ENCODE peak calls at places on chromosomes 5 and 9, in four cellular contexts. A is sciatic nerve, Y is NCI-H2171 treated with DMSO at 0.1 percent for 48 hours, B is GM12892. M is an unnamed sample.

GRCh38 chr9:34413229-34413852 is 36.6 kb upstream of the MYORG start:
- DNase-seq in A (peak), Y (no peak), B (no peak), M (no peak)

GRCh38 chr9:135222991-135223760 is 135.7 kb downstream of the OLFM1 start:
- DNase-seq in B (no peak), A (no peak), Y (peak), M (no peak)

GRCh38 chr5:169512385-169512784 is 71.2 kb upstream of the SPDL1 start:
- DNase-seq in B (no peak), A (no peak), Y (no peak), M (no peak)

GRCh38 chr9:107866912-107867311 is 377.3 kb upstream of the KLF4 start:
- DNase-seq in Y (no peak), B (no peak), A (no peak), M (no peak)

GRCh38 chr5:14735944-14736343 is 71.4 kb downstream of the OTULIN start:
- DNase-seq in Y (no peak), B (no peak), A (no peak), M (no peak)

GRCh38 chr5:78647411-78647818 is 1.2 kb downstream of the LHFPL2 start:
- DNase-seq in A (no peak), Y (no peak), B (peak), M (no peak)

GRCh38 chr5:158174918-158175663 is 316.1 kb upstream of the CLINT1 start:
- DNase-seq in A (peak), B (peak), Y (peak), M (no peak)

GRCh38 chr5:123199527-123199926 is 110.5 kb downstream of the PRDM6 start:
- DNase-seq in B (no peak), A (no peak), Y (no peak), M (no peak)

GRCh38 chr9:33742519-33742918 is 52.8 kb upstream of the PRSS3 start:
- DNase-seq in B (no peak), Y (no peak), A (no peak), M (no peak)

GRCh38 chr9:134676886-134677285 is 35.3 kb downstream of the COL5A1 start:
- DNase-seq in A (no peak), Y (no peak), B (no peak), M (no peak)

GRCh38 chr5:117590944-117591343 is 1016.3 kb upstream of the SEMA6A start:
- DNase-seq in A (no peak), B (no peak), Y (peak), M (no peak)

GRCh38 chr5:34690301-34690700 is 34.2 kb downstream of the RAI14 start:
- DNase-seq in A (no peak), Y (no peak), B (no peak), M (no peak)

GRCh38 chr9:36781532-36781931 is 208.8 kb downstream of the MELK start:
- DNase-seq in A (no peak), B (no peak), Y (no peak), M (no peak)

GRCh38 chr5:73312146-73312871 is 136.3 kb downstream of the FOXD1 start:
- DNase-seq in Y (no peak), A (peak), B (no peak), M (no peak)

GRCh38 chr5:14277407-14278320 is 134.5 kb downstream of the TRIO start:
- DNase-seq in B (no peak), A (no peak), Y (peak), M (no peak)

GRCh38 chr9:137305060-137305787 is 3.2 kb upstream of the NRARP start:
- DNase-seq in B (no peak), Y (peak), A (peak), M (no peak)

GRCh38 chr9:32782476-32783167 is 718 bp upstream of the TMEM215 start:
- DNase-seq in A (no peak), Y (peak), B (no peak), M (no peak)

GRCh38 chr5:175542232-175542965 is 64.0 kb downstream of the SFXN1 start:
- DNase-seq in Y (peak), A (no peak), B (no peak), M (no peak)

GRCh38 chr9:89848060-89849040 is 243.5 kb downstream of the GADD45G start:
- DNase-seq in A (no peak), Y (no peak), B (no peak), M (no peak)

GRCh38 chr5:81235287-81236072 is 2.4 kb downstream of the CKMT2 start:
- DNase-seq in B (no peak), Y (no peak), A (no peak), M (no peak)

GRCh38 chr9:126482361-126483044 is 131.2 kb upstream of the LMX1B start:
- DNase-seq in B (no peak), Y (no peak), A (no peak), M (no peak)

GRCh38 chr5:63053019-63053638 is 474.5 kb downstream of the LRRC70 start:
- DNase-seq in A (no peak), Y (no peak), B (no peak), M (no peak)

GRCh38 chr9:73667749-73668148 is 516.1 kb downstream of the ANXA1 start:
- DNase-seq in A (no peak), B (no peak), Y (no peak), M (no peak)

GRCh38 chr9:136110082-136111061 is 8.3 kb downstream of the TMEM250 start:
- DNase-seq in A (no peak), Y (peak), B (no peak), M (no peak)

GRCh38 chr5:34599471-34600117 is 56.5 kb upstream of the RAI14 start:
- DNase-seq in B (no peak), Y (no peak), A (no peak), M (no peak)

GRCh38 chr5:159331099-159331973 is 1.0 kb upstream of the IL12B start:
- DNase-seq in Y (no peak), B (peak), A (peak), M (no peak)

GRCh38 chr5:74288448-74289109 is 351.9 kb downstream of the ENC1 start:
- DNase-seq in B (no peak), A (no peak), Y (no peak), M (no peak)

GRCh38 chr5:131068893-131069643 is 96.0 kb downstream of the HINT1 start:
- DNase-seq in B (peak), Y (no peak), A (no peak), M (no peak)

GRCh38 chr5:131167615-131168014 is 2.6 kb upstream of the HINT1 start:
- DNase-seq in A (no peak), Y (no peak), B (no peak), M (no peak)

GRCh38 chr5:129246088-129246487 is 151.5 kb downstream of the ISOC1 start:
- DNase-seq in B (no peak), A (no peak), Y (no peak), M (no peak)

GRCh38 chr9:114207034-114207815 is 51.9 kb downstream of the COL27A1 start:
- DNase-seq in B (no peak), A (no peak), Y (no peak), M (no peak)

GRCh38 chr5:109191153-109191558 is 218.6 kb downstream of the PJA2 start:
- DNase-seq in Y (no peak), B (no peak), A (no peak), M (no peak)

GRCh38 chr9:35814106-35814840 is 569 bp downstream of the HINT2 start:
- DNase-seq in Y (peak), A (peak), B (peak), M (no peak)

GRCh38 chr9:110278080-110278707 is 21.9 kb upstream of the TXN start:
- DNase-seq in A (no peak), B (no peak), Y (no peak), M (no peak)

GRCh38 chr5:154820383-154820782 is 30.0 kb downstream of the FAXDC2 start:
- DNase-seq in Y (no peak), A (peak), B (no peak), M (no peak)

GRCh38 chr5:130111723-130112122 is 207.5 kb downstream of the CHSY3 start:
- DNase-seq in B (no peak), Y (peak), A (no peak), M (no peak)

GRCh38 chr9:79796411-79796810 is 224.6 kb downstream of the TLE4 start:
- DNase-seq in B (no peak), A (no peak), Y (no peak), M (no peak)

GRCh38 chr9:135566552-135566951 is 5.0 kb downstream of the PAEP start:
- DNase-seq in B (no peak), Y (no peak), A (peak), M (peak)

GRCh38 chr5:171317225-171317624 is 8.2 kb downstream of the TLX3 start:
- DNase-seq in Y (no peak), A (no peak), B (no peak), M (no peak)

GRCh38 chr5:149036970-149037369 is 25.9 kb downstream of the SH3TC2 start:
- DNase-seq in Y (no peak), B (no peak), A (no peak), M (no peak)